ENCODE peak calls at places on chromosomes 13 and 19, in four cellular contexts. W, J, N and B are unnamed samples.

GRCh38 chr19:33861950-33862349 is 65.3 kb downstream of the KCTD15 start:
- DNase-seq in N (no peak), J (no peak), W (no peak), B (no peak)

GRCh38 chr13:87792878-87793277 is 121.7 kb downstream of the SLITRK5 start:
- DNase-seq in W (no peak), N (no peak), J (no peak), B (no peak)

GRCh38 chr13:94708031-94708571 is 4.2 kb downstream of the SOX21 start:
- DNase-seq in W (no peak), J (no peak), N (no peak), B (no peak)

GRCh38 chr13:24659239-24659638 is 21.0 kb upstream of the ATP12A start:
- DNase-seq in W (no peak), N (no peak), J (no peak), B (no peak)

GRCh38 chr13:30341815-30342570 is 34.6 kb upstream of the KATNAL1 start:
- DNase-seq in N (no peak), J (no peak), W (no peak), B (peak; percentile 71)

GRCh38 chr19:47509973-47510372 is 4.9 kb downstream of the NAPA start:
- DNase-seq in W (no peak), J (no peak), N (no peak), B (peak; percentile 60)

GRCh38 chr13:31521466-31521865 is 217.9 kb upstream of the RXFP2 start:
- DNase-seq in J (no peak), N (no peak), W (no peak), B (no peak)

GRCh38 chr19:16897572-16898056 is 8.8 kb downstream of the F2RL3 start:
- DNase-seq in N (no peak), W (no peak), J (no peak), B (no peak)

GRCh38 chr13:23674795-23675640 is 104.8 kb downstream of the TNFRSF19 start:
- DNase-seq in J (peak; percentile 44), W (no peak), N (no peak), B (no peak)

GRCh38 chr19:51891193-51891747 is 3.5 kb upstream of the ZNF577 start:
- DNase-seq in W (no peak), N (no peak), J (no peak), B (no peak)

GRCh38 chr13:50969691-50970090 is 60.1 kb downstream of the RNASEH2B start:
- DNase-seq in J (peak; percentile 11), N (no peak), W (no peak), B (no peak)

GRCh38 chr19:16200776-16201391 is 3.2 kb downstream of the AP1M1 start:
- DNase-seq in J (no peak), N (no peak), W (no peak), B (no peak)

GRCh38 chr19:2084993-2085720 is 11.0 kb downstream of the MOB3A start:
- DNase-seq in W (peak; percentile 70), J (no peak), N (peak; percentile 96), B (peak; percentile 34)

GRCh38 chr19:43700368-43701015 is 15.4 kb upstream of the IRGC start:
- DNase-seq in N (no peak), W (no peak), J (no peak), B (peak; percentile 69)

GRCh38 chr13:31227063-31227462 is 27.3 kb downstream of the B3GLCT start:
- DNase-seq in J (no peak), N (no peak), W (no peak), B (no peak)

GRCh38 chr13:36674337-36675212 is 755 bp downstream of the SERTM1 start:
- DNase-seq in J (no peak), W (no peak), N (no peak), B (no peak)

GRCh38 chr19:40214936-40215335 is 3.2 kb downstream of the TTC9B start:
- DNase-seq in N (no peak), W (no peak), J (no peak), B (no peak)

GRCh38 chr19:38978315-38978689 is 2.8 kb upstream of the FBXO17 start:
- DNase-seq in W (no peak), J (no peak), N (no peak), B (no peak)

GRCh38 chr13:41694902-41695301 is 237.6 kb downstream of the RGCC start:
- DNase-seq in W (peak; percentile 9), N (peak; percentile 7), J (no peak), B (peak; percentile 93)

GRCh38 chr13:74758188-74758587 is 624.0 kb upstream of the KLF12 start:
- DNase-seq in J (no peak), W (no peak), N (no peak), B (no peak)

GRCh38 chr13:30805603-30806011 is 70.3 kb downstream of the ALOX5AP start:
- DNase-seq in N (no peak), W (no peak), J (peak; percentile 90), B (no peak)

GRCh38 chr19:21750586-21751128 is 16.7 kb downstream of the ZNF100 start:
- DNase-seq in J (no peak), N (no peak), W (no peak), B (no peak)

GRCh38 chr13:30334663-30335386 is 27.5 kb upstream of the KATNAL1 start:
- DNase-seq in N (no peak), J (peak; percentile 80), W (peak; percentile 52), B (peak; percentile 37)

GRCh38 chr19:1860133-1860775 is 3.1 kb downstream of the KLF16 start:
- DNase-seq in N (no peak), J (peak; percentile 92), W (peak; percentile 71), B (no peak)

GRCh38 chr19:16025108-16026101 is 50.9 kb upstream of the TPM4 start:
- DNase-seq in J (peak; percentile 61), N (no peak), W (peak; percentile 59), B (peak; percentile 49)

GRCh38 chr19:10871711-10872550 is 578 bp downstream of the CARM1 start:
- DNase-seq in N (no peak), J (no peak), W (peak; percentile 49), B (peak; percentile 12)

GRCh38 chr13:71624641-71625040 is 242.4 kb downstream of the DACH1 start:
- DNase-seq in W (no peak), J (no peak), N (no peak), B (peak; percentile 48)

GRCh38 chr19:13329766-13330165 is 176.5 kb downstream of the CACNA1A start:
- DNase-seq in W (no peak), N (no peak), J (no peak), B (no peak)

GRCh38 chr13:42836930-42837329 is 55.5 kb downstream of the FAM216B start:
- DNase-seq in N (no peak), W (no peak), J (no peak), B (peak; percentile 19)

GRCh38 chr13:40996433-40997095 is 22.6 kb downstream of the ELF1 start:
- DNase-seq in N (no peak), W (no peak), J (no peak), B (no peak)

GRCh38 chr13:93466502-93467036 is 240.0 kb downstream of the GPC6 start:
- DNase-seq in N (no peak), J (peak; percentile 15), W (no peak), B (no peak)

GRCh38 chr19:17468302-17469091 is 1.8 kb upstream of the SLC27A1 start:
- DNase-seq in N (no peak), W (no peak), J (no peak), B (no peak)

GRCh38 chr13:81197483-81197882 is 856.6 kb upstream of the SPRY2 start:
- DNase-seq in N (no peak), J (no peak), W (no peak), B (no peak)

GRCh38 chr19:15498910-15499309 is 9.4 kb upstream of the CYP4F22 start:
- DNase-seq in N (no peak), W (peak; percentile 55), J (no peak), B (no peak)

GRCh38 chr13:92297971-92298942 is 899.8 kb downstream of the GPC5 start:
- DNase-seq in J (no peak), N (no peak), W (peak; percentile 21), B (no peak)
- TF ChIP-seq MYC in J (no peak), N (no peak), W (no peak), B (no peak)

GRCh38 chr13:44299142-44299541 is 74.5 kb upstream of the SERP2 start:
- DNase-seq in N (no peak), J (no peak), W (no peak), B (no peak)

GRCh38 chr13:44299544-44299943 is 74.1 kb upstream of the SERP2 start:
- DNase-seq in J (no peak), N (no peak), W (no peak), B (no peak)

GRCh38 chr13:44301639-44302015 is 72.0 kb upstream of the SERP2 start:
- DNase-seq in J (no peak), N (no peak), W (no peak), B (no peak)

GRCh38 chr13:44302233-44302632 is 71.4 kb upstream of the SERP2 start:
- DNase-seq in J (no peak), W (no peak), N (no peak), B (no peak)

DNA sequence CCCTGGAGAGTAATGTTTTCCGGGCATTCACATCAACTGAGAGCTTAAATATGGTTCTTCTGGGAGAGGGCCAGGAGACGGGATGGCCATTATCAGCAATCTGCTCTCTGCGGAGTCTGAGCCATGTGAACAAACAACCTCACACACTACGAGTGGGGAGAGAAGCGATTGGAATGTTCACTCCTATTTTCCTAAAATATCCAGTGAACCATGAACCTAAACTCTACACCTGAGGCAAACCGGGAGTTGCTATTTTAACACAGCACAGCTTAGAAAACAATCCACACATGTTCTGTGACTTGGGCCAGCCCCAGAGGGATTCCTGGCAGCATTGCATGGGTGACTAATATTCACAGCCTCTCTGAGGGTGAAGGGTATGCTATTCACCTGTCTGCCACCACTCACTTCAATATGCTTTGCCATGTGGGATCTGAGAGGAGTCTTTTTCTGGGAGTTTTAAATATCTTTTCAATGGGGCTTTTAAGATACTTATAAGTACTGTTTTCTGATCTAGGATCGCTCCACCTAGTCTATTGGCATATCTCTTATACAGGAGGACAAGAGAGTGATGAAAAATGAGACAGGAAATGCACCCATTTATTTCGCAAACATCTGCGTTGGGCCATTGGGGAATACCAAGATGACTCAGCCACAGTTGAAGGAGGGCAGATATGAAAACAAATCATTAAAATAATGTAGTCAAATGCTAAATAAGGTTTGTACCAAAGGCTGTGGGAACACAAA is 72.6 kb upstream of the SERP2 start:
- DNase-seq in J (no peak), W (no peak), N (peak; percentile 56), B (peak; percentile 74)
- H3K9ac ChIP-seq in J (no peak overlapping the region), W (no peak overlapping the region), N (no peak overlapping the region), B (no peak overlapping the region)

GRCh38 chr13:77345150-77345780 is 18.4 kb upstream of the MYCBP2 start:
- DNase-seq in J (no peak), N (no peak), W (no peak), B (no peak)
- TF ChIP-seq MYC in J (no peak), N (no peak), W (no peak), B (no peak)

GRCh38 chr19:4414144-4414799 is 11.8 kb downstream of the CHAF1A start:
- DNase-seq in N (no peak), W (no peak), J (no peak), B (no peak)
- H3K9ac ChIP-seq in N (no peak overlapping the region), W (no peak overlapping the region), J (no peak overlapping the region), B (no peak overlapping the region)